ENCODE peak calls at places on chromosomes 5 and 9, in nine cellular contexts. F, Q, B, Y, R, T, X, O and N are unnamed samples.

GRCh38 chr9:132023409-132024180 is 56.1 kb downstream of the MED27 start:
- DNase-seq in B (no peak), R (no peak), Q (no peak), O (no peak), F (no peak), Y (no peak), T (no peak), X (no peak), N (peak)

GRCh38 chr5:123125172-123125508 is 36.1 kb downstream of the PRDM6 start:
- DNase-seq in T (no peak), Q (no peak), B (no peak), X (no peak), F (no peak), R (peak), O (no peak), Y (no peak), N (peak)

GRCh38 chr5:110865400-110866094 is 126.7 kb downstream of the SLC25A46 start:
- DNase-seq in B (no peak), O (no peak), X (no peak), Q (no peak), T (peak), F (peak), Y (no peak), R (no peak), N (peak)

GRCh38 chr9:124291801-124292396 is 34.1 kb downstream of the NEK6 start:
- DNase-seq in F (no peak), R (no peak), X (no peak), Q (no peak), T (peak), Y (no peak), O (no peak), B (no peak), N (no peak)

GRCh38 chr5:137492321-137492720 is 6.8 kb downstream of the SPOCK1 start:
- DNase-seq in O (no peak), B (no peak), Q (no peak), X (no peak), Y (no peak), F (no peak), T (no peak), R (no peak), N (no peak)

GRCh38 chr9:121735792-121736130 is 84.3 kb downstream of the DAB2IP start:
- DNase-seq in Q (no peak), R (no peak), X (no peak), F (no peak), B (no peak), T (no peak), O (no peak), Y (no peak), N (no peak)

GRCh38 chr9:69223605-69224004 is 49.5 kb downstream of the TJP2 start:
- DNase-seq in Y (no peak), F (no peak), O (no peak), X (no peak), R (no peak), B (no peak), T (peak), Q (no peak), N (peak)

GRCh38 chr5:112289465-112289864 is 129.6 kb downstream of the EPB41L4A start:
- DNase-seq in F (no peak), X (no peak), B (no peak), T (no peak), O (no peak), Q (no peak), Y (no peak), R (no peak), N (no peak)

GRCh38 chr5:124655211-124655880 is 91.1 kb downstream of the ZNF608 start:
- DNase-seq in Y (no peak), T (no peak), F (no peak), O (no peak), R (peak), Q (no peak), B (no peak), X (no peak), N (peak)

GRCh38 chr5:38738898-38739743 is 106.7 kb upstream of the OSMR start:
- DNase-seq in Y (no peak), F (no peak), R (no peak), O (no peak), T (no peak), Q (no peak), B (no peak), X (no peak), N (no peak)

GRCh38 chr5:151718168-151718567 is 31.5 kb upstream of the SPARC start:
- DNase-seq in Y (no peak), T (no peak), R (no peak), F (no peak), O (no peak), Q (no peak), X (no peak), B (no peak), N (no peak)

GRCh38 chr5:179322071-179323025 is 22.9 kb downstream of the ADAMTS2 start:
- DNase-seq in F (no peak), Q (no peak), T (no peak), R (no peak), O (peak), B (no peak), X (no peak), Y (no peak), N (no peak)

GRCh38 chr9:91060520-91061343 is 259.1 kb downstream of the SYK start:
- DNase-seq in O (no peak), Y (no peak), F (no peak), X (no peak), B (no peak), Q (no peak), T (no peak), R (no peak), N (peak)

GRCh38 chr9:36268007-36268427 is 9.8 kb upstream of the GNE start:
- DNase-seq in Y (no peak), F (no peak), B (no peak), X (no peak), T (no peak), O (no peak), R (no peak), Q (no peak), N (no peak)

GRCh38 chr5:149549461-149550266 is 1.6 kb downstream of the CSNK1A1 start:
- DNase-seq in F (peak), T (peak), B (no peak), O (no peak), Y (peak), X (no peak), Q (peak), R (no peak), N (peak)

GRCh38 chr5:65394078-65394477 is 87.6 kb downstream of the ADAMTS6 start:
- DNase-seq in X (peak), T (no peak), Q (no peak), F (no peak), O (peak), R (no peak), B (no peak), Y (no peak), N (no peak)

GRCh38 chr5:109708813-109709212 is 19.1 kb downstream of the MAN2A1 start:
- DNase-seq in O (no peak), T (no peak), R (no peak), B (no peak), F (no peak), Q (no peak), Y (no peak), X (no peak), N (no peak)

GRCh38 chr5:68344447-68345111 is 129.0 kb downstream of the PIK3R1 start:
- DNase-seq in R (no peak), T (peak), B (no peak), X (no peak), O (no peak), F (no peak), Y (peak), Q (no peak), N (no peak)